ENCODE peak calls at places on chromosome 3, in seven cellular contexts. G is GM19239; B is naive thymus-derived CD8-positive, alpha-beta T cell; H is putamen; P is progenitor cell of endocrine pancreas; E is lung; L is RWPE1. K is an unnamed sample.

GRCh38 chr3:70889162-70890045 is 577.0 kb upstream of the MDFIC2 start:
- DNase-seq in B (no peak), E (no peak), H (no peak), G (no peak), L (no peak), P (no peak), K (no peak)

GRCh38 chr3:75260-75659 is 121.3 kb upstream of the CHL1 start:
- DNase-seq in G (no peak), E (no peak), H (no peak), B (no peak), L (no peak), P (no peak), K (no peak)

GRCh38 chr3:87101873-87102272 is 110.9 kb upstream of the VGLL3 start:
- DNase-seq in B (no peak), E (no peak), P (no peak), H (no peak), G (no peak), L (no peak), K (no peak)

GRCh38 chr3:11661052-11661656 is 17.4 kb upstream of the VGLL4 start:
- DNase-seq in E (no peak), H (no peak), L (peak; percentile 39), B (no peak), P (no peak), G (no peak), K (no peak)

GRCh38 chr3:33848624-33849347 is 50.4 kb downstream of the PDCD6IP start:
- DNase-seq in B (peak; percentile 71), H (no peak), E (no peak), G (no peak), L (no peak), P (no peak), K (no peak)

GRCh38 chr3:175431396-175431795 is 572.3 kb downstream of the NAALADL2 start:
- DNase-seq in H (no peak), P (no peak), L (no peak), E (no peak), G (no peak), B (no peak), K (no peak)

GRCh38 chr3:171309906-171310359 is 150.3 kb downstream of the TNIK start:
- DNase-seq in G (no peak), L (peak; percentile 55), E (no peak), P (no peak), B (no peak), H (no peak), K (no peak)

GRCh38 chr3:147415819-147416218 is 6.7 kb downstream of the ZIC1 start:
- DNase-seq in E (no peak), B (no peak), H (no peak), G (no peak), P (no peak), L (no peak), K (no peak)

GRCh38 chr3:149352556-149352955 is 19.1 kb upstream of the TM4SF18 start:
- DNase-seq in G (peak; percentile 47), P (peak; percentile 13), B (no peak), H (no peak), L (peak; percentile 85), E (peak; percentile 59), K (peak; percentile 33)

GRCh38 chr3:52185837-52186236 is 12.1 kb upstream of the ALAS1 start:
- DNase-seq in G (no peak), P (no peak), L (no peak), B (no peak), H (no peak), E (no peak), K (no peak)

GRCh38 chr3:156160653-156161052 is 40.3 kb downstream of the KCNAB1 start:
- DNase-seq in H (no peak), E (no peak), L (no peak), P (no peak), G (no peak), B (no peak), K (no peak)

GRCh38 chr3:152321806-152322377 is 53.2 kb downstream of the MBNL1 start:
- DNase-seq in H (no peak), G (no peak), B (no peak), E (no peak), P (no peak), L (no peak), K (no peak)

GRCh38 chr3:173622156-173622555 is 224.6 kb downstream of the NLGN1 start:
- DNase-seq in L (no peak), H (no peak), B (no peak), P (no peak), E (no peak), G (no peak), K (no peak)

K was measured in GM12892.